ENCODE peak calls at places on chromosome 16, in seven cellular contexts. T is head of caudate nucleus, V is hippocampal formation, L is RPMI8226, F is chondrocyte, Z is astrocyte of the hippocampus, Q is HuH-7.5. U is an unnamed sample.

GRCh38 chr16:54931041-54931756 is 534 bp downstream of the IRX5 start:
- DNase-seq in F (no peak), T (no peak), V (no peak), L (no peak), Q (peak), Z (peak), U (no peak)

GRCh38 chr16:67844441-67844840 is 2.3 kb upstream of the NUTF2 start:
- DNase-seq in V (no peak), Z (peak), T (no peak), L (no peak), Q (no peak), F (no peak), U (no peak)

GRCh38 chr16:30458561-30459394 is 13.1 kb upstream of the SEPHS2 start:
- DNase-seq in Q (no peak), L (peak), T (peak), F (no peak), Z (no peak), V (no peak), U (peak)

GRCh38 chr16:56667581-56668571 is at the start of gene MT1G:
- DNase-seq in V (no peak), T (peak), F (no peak), L (peak), Q (no peak), Z (peak), U (no peak)

GRCh38 chr16:85428899-85429775 is 184.0 kb upstream of the GSE1 start:
- DNase-seq in F (peak), Q (no peak), T (no peak), L (no peak), Z (no peak), V (no peak), U (no peak)

GRCh38 chr16:56246051-56246817 is 54.9 kb downstream of the GNAO1 start:
- DNase-seq in T (peak), Q (no peak), V (peak), Z (peak), L (no peak), F (no peak), U (peak)

GRCh38 chr16:88554711-88555264 is 15.4 kb upstream of the ZC3H18 start:
- DNase-seq in V (no peak), T (no peak), Z (no peak), Q (no peak), F (no peak), L (no peak), U (no peak)

GRCh38 chr16:49455991-49456745 is 82.6 kb downstream of the C16orf78 start:
- DNase-seq in L (no peak), T (no peak), F (no peak), Z (no peak), Q (no peak), V (no peak), U (no peak)

GRCh38 chr16:50201784-50202183 is 48.7 kb downstream of the TENT4B start:
- DNase-seq in L (no peak), V (no peak), F (no peak), T (no peak), Q (no peak), Z (no peak), U (no peak)

GRCh38 chr16:62872339-62872738 is 836.1 kb upstream of the CDH8 start:
- DNase-seq in L (no peak), F (no peak), V (no peak), Q (no peak), T (no peak), Z (no peak), U (no peak)

GRCh38 chr16:12081048-12081404 is 104.5 kb downstream of the SNX29 start:
- DNase-seq in V (no peak), L (no peak), F (no peak), Z (no peak), T (no peak), Q (no peak), U (no peak)

GRCh38 chr16:72240949-72241348 is 69.0 kb upstream of the PMFBP1 start:
- DNase-seq in F (no peak), T (no peak), Q (no peak), L (no peak), Z (no peak), V (no peak), U (no peak)

GRCh38 chr16:1708083-1708767 is 2.2 kb downstream of the MAPK8IP3 start:
- DNase-seq in Q (no peak), F (no peak), L (no peak), Z (no peak), T (no peak), V (no peak), U (no peak)

GRCh38 chr16:13307861-13308260 is 406.5 kb downstream of the SHISA9 start:
- DNase-seq in F (no peak), T (no peak), Q (no peak), L (no peak), V (no peak), Z (peak), U (no peak)

GRCh38 chr16:70158261-70158939 is 15.2 kb upstream of the CLEC18C start:
- DNase-seq in V (no peak), Q (no peak), T (no peak), L (no peak), Z (no peak), F (peak), U (no peak)

GRCh38 chr16:67394271-67395104 is 1.2 kb upstream of the TPPP3 start:
- DNase-seq in F (no peak), V (no peak), T (no peak), L (no peak), Z (peak), Q (no peak), U (no peak)

GRCh38 chr16:50434872-50435478 is 66.2 kb upstream of the BRD7 start:
- DNase-seq in L (no peak), Z (no peak), T (no peak), Q (no peak), V (no peak), F (no peak), U (peak)

GRCh38 chr16:89300311-89300975 is 82.9 kb downstream of the ZNF778 start:
- DNase-seq in Q (no peak), V (no peak), Z (peak), F (no peak), T (no peak), L (no peak), U (no peak)

GRCh38 chr16:964696-965395 is 5.9 kb downstream of the LMF1 start:
- DNase-seq in V (peak), T (peak), F (no peak), L (peak), Z (peak), Q (no peak), U (no peak)

GRCh38 chr16:49499018-49499785 is 125.6 kb downstream of the C16orf78 start:
- DNase-seq in L (no peak), T (no peak), Q (no peak), V (no peak), F (peak), Z (no peak), U (no peak)

GRCh38 chr16:67425046-67425445 is 5.9 kb upstream of the HSD11B2 start:
- DNase-seq in Z (no peak), Q (no peak), F (no peak), V (no peak), T (no peak), L (no peak), U (no peak)

GRCh38 chr16:12539185-12539929 is 264.3 kb downstream of the CPPED1 start:
- DNase-seq in Z (peak), T (no peak), V (no peak), F (no peak), Q (no peak), L (no peak), U (no peak)

GRCh38 chr16:55239723-55240122 is 84.3 kb upstream of the IRX6 start:
- DNase-seq in F (no peak), T (no peak), Q (no peak), V (no peak), Z (no peak), L (no peak), U (no peak)

GRCh38 chr16:48366165-48367093 is 18.8 kb downstream of the SIAH1 start:
- DNase-seq in F (no peak), T (no peak), Z (peak), L (peak), V (peak), Q (peak), U (peak)

GRCh38 chr16:16857603-16858283 is 478.8 kb downstream of the NPIPA7 start:
- DNase-seq in Q (no peak), F (no peak), V (no peak), L (no peak), Z (no peak), T (peak), U (no peak)

GRCh38 chr16:3577302-3577752 is at the start of gene NLRC3:
- DNase-seq in F (no peak), Z (no peak), Q (no peak), T (no peak), V (no peak), L (no peak), U (no peak)

GRCh38 chr16:83734136-83734535 is 73.6 kb upstream of the HSBP1 start:
- DNase-seq in T (no peak), Z (no peak), Q (no peak), F (no peak), L (no peak), V (no peak), U (no peak)

GRCh38 chr16:28879261-28879840 is 1.1 kb downstream of the ATP2A1 start:
- DNase-seq in Z (peak), F (no peak), T (no peak), L (no peak), V (no peak), Q (peak), U (no peak)

GRCh38 chr16:51540259-51540658 is 389.2 kb upstream of the SALL1 start:
- DNase-seq in L (peak), Q (no peak), V (no peak), T (no peak), F (no peak), Z (peak), U (no peak)

GRCh38 chr16:81071816-81072215 is 5.2 kb downstream of the C16orf46 start:
- DNase-seq in L (no peak), F (no peak), V (no peak), Z (no peak), Q (no peak), T (no peak), U (no peak)

GRCh38 chr16:10325783-10326543 is 59.9 kb upstream of the ATF7IP2 start:
- DNase-seq in T (no peak), Z (no peak), Q (no peak), L (peak), F (no peak), V (no peak), U (no peak)

GRCh38 chr16:27222499-27223225 is 19.3 kb downstream of the KDM8 start:
- DNase-seq in Q (no peak), F (no peak), L (no peak), T (no peak), Z (peak), V (no peak), U (no peak)